ENCODE peak calls at places on chromosomes 7 and 10, in seven cellular contexts. M is HCT116, G is DND-41, S is keratinocyte, F is cardiac muscle cell, P is PC-9, B is hepatocyte. U is an unnamed sample.

GRCh38 chr10:30500963-30501504 is 67.0 kb downstream of the MAP3K8 start:
- DNase-seq in F (no peak), G (no peak), M (no peak), B (no peak), P (no peak), S (no peak), U (no peak)

GRCh38 chr10:13439313-13439712 is 89.5 kb downstream of the BEND7 start:
- DNase-seq in B (no peak), P (no peak), F (no peak), G (no peak), S (no peak), M (no peak), U (no peak)

GRCh38 chr7:30531286-30531685 is 26.7 kb upstream of the GGCT start:
- DNase-seq in S (peak; percentile 32), F (no peak), B (no peak), G (no peak), M (no peak), P (no peak), U (no peak)

GRCh38 chr10:97888641-97889262 is 39.1 kb downstream of the GOLGA7B start:
- DNase-seq in M (peak; percentile 58), G (no peak), B (peak; percentile 72), F (no peak), S (peak; percentile 50), P (peak; percentile 79), U (peak; percentile 94)

GRCh38 chr7:29265208-29265923 is 70.8 kb downstream of the CHN2 start:
- DNase-seq in P (no peak), F (no peak), B (no peak), M (no peak), G (no peak), S (no peak), U (no peak)

GRCh38 chr7:106858618-106859532 is 6.2 kb upstream of the PIK3CG start:
- DNase-seq in B (peak; percentile 80), S (no peak), G (no peak), F (peak; percentile 92), P (peak; percentile 86), M (no peak), U (no peak)

GRCh38 chr7:8249121-8249520 is 12.8 kb downstream of the ICA1 start:
- DNase-seq in P (no peak), G (no peak), S (no peak), M (no peak), F (no peak), B (no peak), U (no peak)

GRCh38 chr10:21740989-21741388 is 207.0 kb downstream of the MLLT10 start:
- DNase-seq in P (no peak), G (no peak), S (no peak), M (no peak), F (no peak), B (no peak), U (no peak)

GRCh38 chr7:12715372-12716133 is 28.1 kb downstream of the ARL4A start:
- DNase-seq in F (peak; percentile 24), P (peak; percentile 59), M (peak; percentile 77), B (peak; percentile 78), S (no peak), G (peak; percentile 73), U (peak; percentile 85)

GRCh38 chr10:33229252-33229943 is 105.1 kb downstream of the NRP1 start:
- DNase-seq in S (no peak), B (no peak), F (peak; percentile 21), G (no peak), M (no peak), P (no peak), U (no peak)

GRCh38 chr10:87761892-87762291 is 56.1 kb downstream of the ATAD1 start:
- DNase-seq in S (no peak), P (no peak), M (peak; percentile 40), B (peak; percentile 48), F (no peak), G (no peak), U (no peak)

GRCh38 chr7:98837632-98837972 is 32.2 kb downstream of the TMEM130 start:
- DNase-seq in G (no peak), S (no peak), M (no peak), B (no peak), P (no peak), F (no peak), U (no peak)

GRCh38 chr10:49606981-49607535 is 3.1 kb upstream of the SLC18A3 start:
- DNase-seq in B (peak; percentile 91), M (no peak), G (peak; percentile 91), P (peak; percentile 75), F (peak; percentile 91), S (no peak), U (peak; percentile 78)

GRCh38 chr10:60948871-60949270 is 4.9 kb upstream of the RHOBTB1 start:
- DNase-seq in G (no peak), M (no peak), S (no peak), P (no peak), B (no peak), F (no peak), U (no peak)

GRCh38 chr10:114258274-114258840 is 19.3 kb downstream of the VWA2 start:
- DNase-seq in M (no peak), B (peak; percentile 25), G (peak; percentile 23), F (no peak), P (no peak), S (no peak), U (no peak)

GRCh38 chr7:123865517-123866117 is 20.6 kb downstream of the HYAL4 start:
- DNase-seq in B (peak; percentile 81), S (peak; percentile 21), M (peak; percentile 49), G (peak; percentile 54), F (peak; percentile 72), P (peak; percentile 41), U (no peak)

GRCh38 chr10:92972066-92972870 is 88.3 kb upstream of the CYP26C1 start:
- DNase-seq in M (peak; percentile 78), S (peak; percentile 38), P (peak; percentile 58), G (no peak), B (peak; percentile 67), F (no peak), U (peak; percentile 46)

GRCh38 chr10:27998954-27999275 is at the start of gene ODAD2:
- DNase-seq in M (no peak), P (no peak), F (no peak), G (no peak), S (no peak), B (no peak), U (no peak)

GRCh38 chr7:155412416-155413253 is 45.3 kb upstream of the EN2 start:
- DNase-seq in F (peak; percentile 79), P (peak; percentile 33), S (no peak), B (peak; percentile 77), G (peak; percentile 71), M (peak; percentile 47), U (no peak)

GRCh38 chr10:35378547-35379210 is 42.4 kb downstream of the CCNY start:
- DNase-seq in F (no peak), P (no peak), S (no peak), B (no peak), G (no peak), M (no peak), U (no peak)
- H3K4me3 ChIP-seq in F (no peak overlapping the region), P (no peak overlapping the region), S (no peak overlapping the region), B (no peak overlapping the region), G (no peak overlapping the region), M (no peak overlapping the region), U (no peak overlapping the region)

GRCh38 chr10:89442347-89442746 is 28.0 kb downstream of the IFIT5 start:
- DNase-seq in S (no peak), B (no peak), M (no peak), P (no peak), F (no peak), G (no peak), U (no peak)
- H3K4me1 ChIP-seq in S (no peaks in the 10 kb centered on the region), B (no peaks in the 10 kb centered on the region), M (no peaks in the 10 kb centered on the region), P (no peaks in the 10 kb centered on the region), F (no peaks in the 10 kb centered on the region), G (no peaks in the 10 kb centered on the region), U (no peaks in the 10 kb centered on the region)

DNA sequence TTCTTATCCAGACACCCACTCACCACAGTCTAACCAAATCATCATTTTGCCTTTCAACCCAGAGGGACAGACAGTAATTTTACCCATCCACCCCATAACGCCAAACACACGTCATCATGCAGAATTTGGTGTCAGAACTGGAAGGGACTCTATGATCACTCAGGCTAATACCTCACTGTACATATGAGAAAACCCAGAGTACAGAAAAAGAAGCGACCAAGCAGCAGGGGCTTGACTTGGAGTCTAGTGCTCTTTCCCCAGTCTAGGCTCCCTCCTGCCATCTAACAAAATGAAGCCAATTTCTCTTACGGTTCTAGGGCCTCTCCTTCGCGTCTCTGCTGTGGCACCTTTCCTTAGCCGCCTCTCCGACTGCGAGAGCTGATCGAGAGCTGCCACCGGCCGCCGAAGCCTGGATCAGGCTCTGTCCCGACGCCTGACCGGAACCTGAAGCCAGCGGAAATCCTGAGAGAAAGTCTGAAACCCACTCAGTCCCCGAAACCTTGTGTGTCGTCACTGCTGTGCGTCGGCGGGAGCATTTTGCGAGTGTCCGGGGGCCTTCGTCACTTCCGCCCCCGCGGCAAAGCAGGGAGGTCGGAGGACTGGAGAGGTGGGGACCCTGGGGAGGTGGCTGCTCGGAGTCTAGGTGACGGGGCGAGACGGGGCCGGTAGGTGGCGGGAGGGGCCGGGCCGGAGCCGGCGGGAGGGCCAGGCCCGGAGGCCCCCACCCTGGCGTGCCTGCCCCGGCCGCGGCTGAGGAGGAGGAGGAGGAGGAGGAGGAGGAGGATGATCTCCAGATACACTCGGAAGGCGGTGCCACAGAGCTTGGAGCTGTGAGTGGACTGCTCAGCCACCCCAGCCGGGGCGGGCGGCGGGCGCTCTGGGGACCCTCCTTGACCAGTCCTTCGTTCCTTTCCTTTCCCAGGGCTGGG is at the start of the genes ECD and FAM149B1:
- DNase-seq in M (peak; percentile 90), B (peak; percentile 96), G (peak; percentile 89), P (peak; percentile 96), S (no peak), F (peak; percentile 96), U (peak; percentile 92)
- TF ChIP-seq CTCF in M (no peak), B (peak; percentile 16), G (peak; percentile 21), P (peak; percentile 36), S (no peak), F (no peak), U (peak; percentile 5)

DNA sequence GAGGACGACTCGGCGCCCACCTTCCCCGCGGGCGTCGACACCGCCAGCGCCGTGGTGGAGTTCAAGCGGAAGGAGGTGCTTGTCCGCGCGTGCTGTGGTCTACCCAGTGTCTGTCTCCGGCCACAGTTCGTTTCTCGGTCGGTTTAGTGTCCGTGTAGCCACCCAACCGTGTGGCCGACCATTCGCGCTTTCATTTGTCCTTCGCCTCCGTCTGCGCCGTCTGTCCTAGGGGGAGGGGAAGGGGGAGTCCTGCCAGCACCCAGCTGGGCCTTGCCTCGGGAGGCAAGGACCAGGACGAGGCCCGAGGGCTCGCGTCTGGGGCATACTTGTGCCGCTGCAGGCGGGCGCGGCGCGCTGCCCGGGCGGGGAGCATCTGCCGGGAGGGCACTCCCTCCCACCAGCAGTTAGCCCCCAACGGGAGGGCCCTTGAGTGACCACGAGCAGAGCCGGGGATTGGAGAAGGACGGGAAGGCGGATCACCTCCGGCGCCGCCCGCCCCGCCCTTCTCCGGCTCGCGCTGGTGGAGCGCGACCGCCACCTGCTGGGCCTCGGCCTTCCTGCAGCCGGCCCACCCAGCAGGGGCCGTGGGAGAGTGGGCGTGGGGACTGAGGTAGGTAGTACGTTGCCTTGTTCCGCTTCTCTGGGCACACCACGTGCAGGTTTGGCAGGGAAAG is 28.4 kb downstream of the RET start:
- DNase-seq in F (peak; percentile 84), S (no peak), P (peak; percentile 79), M (peak; percentile 41), B (peak; percentile 87), G (peak; percentile 70), U (no peak)
- H3K4me3 ChIP-seq in F (peak overlapping the region; percentile 38), S (peak overlapping the region; percentile 37), P (peak overlapping the region; percentile 53), M (peak overlapping the region; percentile 29), B (peak overlapping the region; percentile 77), G (peak overlapping the region; percentile 29), U (peak overlapping the region; percentile 36)

GRCh38 chr7:24722386-24723177 is 34.7 kb downstream of the GSDME start:
- DNase-seq in B (peak; percentile 52), G (no peak), S (no peak), F (peak; percentile 45), M (no peak), P (peak; percentile 28), U (no peak)
- H3K4me1 ChIP-seq in B (no peaks in the 10 kb centered on the region), G (peaks cover 25% of the 10 kb centered on the region), S (peaks cover 14% of the 10 kb centered on the region), F (no peaks in the 10 kb centered on the region), M (peaks cover 10% of the 10 kb centered on the region), P (peaks cover 26% of the 10 kb centered on the region), U (peaks cover 12% of the 10 kb centered on the region)

U was measured in RWPE2.